ENCODE peak calls at places on chromosomes 2 and 18, in five cellular contexts. J, O, H, A and R are unnamed samples.
A peak's percentile ranks its signal among the peaks of the same experiment; 100 is the strongest.

GRCh38 chr2:219171231-219171651 is 1.4 kb upstream of the SLC23A3 start:
- DNase-seq in J (peak; percentile 62), O (no peak), H (no peak), A (no peak), R (peak; percentile 42)

GRCh38 chr2:41722668-41723369 is 325.0 kb upstream of the PKDCC start:
- DNase-seq in J (no peak), O (no peak), H (no peak), A (no peak), R (no peak)

GRCh38 chr2:235095569-235095968 is 143.8 kb downstream of the SH3BP4 start:
- DNase-seq in J (no peak), O (no peak), H (no peak), A (no peak), R (no peak)

GRCh38 chr18:2104620-2105462 is 466.5 kb downstream of the METTL4 start:
- DNase-seq in J (peak; percentile 30), O (peak; percentile 22), H (no peak), A (no peak), R (peak; percentile 48)

GRCh38 chr2:215633360-215633759 is 197.5 kb upstream of the FN1 start:
- DNase-seq in J (no peak), O (no peak), H (no peak), A (no peak), R (no peak)

GRCh38 chr2:24984912-24985311 is 13.2 kb upstream of the DNAJC27 start:
- DNase-seq in J (no peak), O (no peak), H (no peak), A (no peak), R (no peak)

GRCh38 chr2:85662899-85663683 is 4.9 kb downstream of the SFTPB start:
- DNase-seq in J (peak; percentile 15), O (no peak), H (no peak), A (peak; percentile 25), R (no peak)

GRCh38 chr2:85430780-85431601 is 12.5 kb downstream of the SH2D6 start:
- DNase-seq in J (no peak), O (peak; percentile 81), H (no peak), A (no peak), R (no peak)

GRCh38 chr18:30457156-30457555 is 585.4 kb downstream of the DSC3 start:
- DNase-seq in J (no peak), O (no peak), H (no peak), A (no peak), R (peak; percentile 32)

GRCh38 chr2:195560209-195560907 is 96.7 kb upstream of the SLC39A10 start:
- DNase-seq in J (no peak), O (no peak), H (no peak), A (no peak), R (no peak)

GRCh38 chr18:55506074-55506473 is 81.9 kb downstream of the TCF4 start:
- DNase-seq in J (no peak), O (no peak), H (no peak), A (no peak), R (no peak)

GRCh38 chr2:113799375-113799774 is 42.9 kb upstream of the SLC35F5 start:
- DNase-seq in J (no peak), O (no peak), H (no peak), A (no peak), R (no peak)

GRCh38 chr2:70412294-70413075 is 110.6 kb upstream of the FAM136A start:
- DNase-seq in J (no peak), O (no peak), H (no peak), A (no peak), R (no peak)

GRCh38 chr2:188244383-188244782 is 47.3 kb upstream of the GULP1 start:
- DNase-seq in J (no peak), O (no peak), H (no peak), A (no peak), R (no peak)

GRCh38 chr2:39068290-39068689 is 52.6 kb downstream of the SOS1 start:
- DNase-seq in J (no peak), O (no peak), H (no peak), A (no peak), R (no peak)

GRCh38 chr18:57134564-57135211 is 12.2 kb upstream of the BOD1L2 start:
- DNase-seq in J (no peak), O (no peak), H (no peak), A (no peak), R (no peak)
- TF ChIP-seq SUZ12 in J (no peak), O (no peak), H (no peak), A (no peak), R (no peak)

DNA sequence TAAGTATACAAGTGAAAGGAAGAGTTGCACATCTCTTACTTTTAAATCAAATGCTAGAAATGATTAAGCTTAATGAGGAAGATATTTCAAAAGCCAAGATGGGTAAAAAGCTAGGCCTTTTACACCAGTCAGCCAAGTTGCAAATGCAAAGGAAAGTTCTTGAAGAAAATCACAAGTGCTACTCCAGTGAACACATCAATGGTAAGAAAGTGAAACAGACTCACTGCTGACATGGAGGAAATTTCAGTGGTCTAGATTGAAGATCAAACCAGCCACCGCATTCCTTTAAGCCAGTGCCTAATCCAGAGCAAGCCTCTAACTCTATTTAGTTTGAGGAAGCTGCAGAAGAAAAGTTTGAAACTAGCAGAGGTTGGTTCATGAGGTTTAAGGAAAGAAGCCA is 79.1 kb downstream of the RBBP8 start:
- DNase-seq in J (no peak), O (no peak), H (no peak), A (no peak), R (no peak)
- TF ChIP-seq SUZ12 in J (no peak), O (no peak), H (no peak), A (no peak), R (no peak)

GRCh38 chr18:71899183-71899582 is 645.0 kb downstream of the CBLN2 start:
- DNase-seq in J (no peak), O (no peak), H (no peak), A (no peak), R (no peak)

GRCh38 chr18:71902482-71902881 is 641.7 kb downstream of the CBLN2 start:
- DNase-seq in J (no peak), O (no peak), H (no peak), A (no peak), R (no peak)

GRCh38 chr18:71899707-71900483 is 644.2 kb downstream of the CBLN2 start:
- DNase-seq in J (no peak), O (no peak), H (no peak), A (no peak), R (no peak)
- TF ChIP-seq SUZ12 in J (no peak), O (no peak), H (no peak), A (no peak), R (no peak)

GRCh38 chr2:226378733-226379132 is 420.9 kb downstream of the IRS1 start:
- DNase-seq in J (no peak), O (no peak), H (no peak), A (no peak), R (no peak)
- TF ChIP-seq SUZ12 in J (no peak), O (no peak), H (no peak), A (no peak), R (no peak)

GRCh38 chr2:119049968-119050657 is 108.1 kb downstream of the MARCO start:
- DNase-seq in J (peak; percentile 19), O (peak; percentile 15), H (no peak), A (no peak), R (peak; percentile 4)
- TF ChIP-seq SUZ12 in J (no peak), O (no peak), H (no peak), A (no peak), R (no peak)

GRCh38 chr2:153387203-153387602 is 91.4 kb downstream of the RPRM start:
- DNase-seq in J (no peak), O (no peak), H (no peak), A (no peak), R (no peak)
- TF ChIP-seq SUZ12 in J (no peak), O (no peak), H (no peak), A (no peak), R (no peak)

DNA sequence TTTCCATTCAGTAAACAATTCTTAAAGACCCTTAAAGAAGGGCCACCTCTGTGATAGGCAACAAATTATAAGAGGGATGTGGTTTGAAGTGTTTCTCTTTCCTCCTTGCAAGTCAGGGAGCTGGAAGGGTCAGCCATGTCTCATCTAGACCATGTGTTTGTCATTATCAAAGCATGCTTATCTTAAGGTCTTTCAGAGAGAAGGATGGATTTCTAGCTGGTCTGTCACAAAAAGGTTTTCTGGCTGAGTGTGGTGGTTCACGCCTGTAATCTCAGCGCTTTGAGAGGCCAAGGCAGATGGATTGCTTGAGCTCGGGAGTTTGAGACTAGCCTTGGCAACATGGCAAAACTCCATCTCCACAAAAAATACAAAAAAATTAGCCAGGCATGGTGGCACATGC is 59.2 kb upstream of the PEX13 start:
- DNase-seq in J (no peak), O (no peak), H (no peak), A (no peak), R (no peak)
- TF ChIP-seq SUZ12 in J (no peak), O (no peak), H (no peak), A (no peak), R (no peak)